ENCODE peak calls at places on chromosomes 2 and 18, in four cellular contexts. P is PC-3, J is fibroblast of lung, F is A549. I is an unnamed sample. For H3K4me1, the result is how much of the 10 kb centered on the place peaks cover.

GRCh38 chr2:219398721-219399333 is 11.1 kb upstream of the DNPEP start:
- DNase-seq in P (peak), J (peak), F (peak), I (no peak)

GRCh38 chr2:49972699-49973098 is 818.4 kb upstream of the FSHR start:
- DNase-seq in P (no peak), J (no peak), F (no peak), I (peak)

GRCh38 chr2:10124538-10125045 is 2.1 kb downstream of the RRM2 start:
- DNase-seq in P (peak), J (peak), F (peak), I (peak)

GRCh38 chr2:85902496-85902895 is 13.7 kb upstream of the ST3GAL5 start:
- DNase-seq in P (no peak), J (no peak), F (no peak), I (no peak)

GRCh38 chr2:12048551-12048950 is 302.1 kb downstream of the LPIN1 start:
- DNase-seq in P (no peak), J (no peak), F (no peak), I (peak)

GRCh38 chr18:657311-657997 is at the start of gene TYMS:
- DNase-seq in P (peak), J (peak), F (peak), I (peak)

GRCh38 chr2:8797682-8798081 is 39.7 kb downstream of the KIDINS220 start:
- DNase-seq in P (peak), J (no peak), F (no peak), I (no peak)

GRCh38 chr18:63317982-63318881 is 1.3 kb downstream of the BCL2 start:
- DNase-seq in P (no peak), J (no peak), F (no peak), I (peak)

GRCh38 chr2:27372937-27373336 is 2.5 kb downstream of the SNX17 start:
- DNase-seq in P (peak), J (no peak), F (no peak), I (no peak)

GRCh38 chr2:63926800-63927199 is 85.1 kb downstream of the UGP2 start:
- DNase-seq in P (no peak), J (no peak), F (no peak), I (no peak)

GRCh38 chr2:147076634-147077033 is 768.2 kb upstream of the ACVR2A start:
- DNase-seq in P (peak), J (peak), F (no peak), I (no peak)

GRCh38 chr18:25125670-25126069 is 226.3 kb downstream of the ZNF521 start:
- DNase-seq in P (no peak), J (peak), F (no peak), I (no peak)

GRCh38 chr2:96502891-96503636 is 2.1 kb downstream of the NEURL3 start:
- DNase-seq in P (no peak), J (no peak), F (no peak), I (no peak)

GRCh38 chr18:25726278-25726677 is 364.1 kb downstream of the SS18 start:
- DNase-seq in P (no peak), J (peak), F (no peak), I (no peak)

GRCh38 chr18:21760321-21760720 is 19.7 kb downstream of the MIB1 start:
- DNase-seq in P (no peak), J (peak), F (no peak), I (no peak)

GRCh38 chr18:9333441-9334350 is 877 bp upstream of the TWSG1 start:
- DNase-seq in P (no peak), J (no peak), F (no peak), I (no peak)

GRCh38 chr2:10234409-10235094 is 68.2 kb upstream of the HPCAL1 start:
- DNase-seq in P (no peak), J (no peak), F (no peak), I (no peak)

GRCh38 chr2:127653421-127654083 is 7.6 kb downstream of the GPR17 start:
- DNase-seq in P (no peak), J (no peak), F (no peak), I (no peak)

GRCh38 chr2:25400576-25401241 is 59.0 kb upstream of the DNMT3A start:
- DNase-seq in P (no peak), J (no peak), F (no peak), I (no peak)

GRCh38 chr2:120914839-120915521 is 179.3 kb downstream of the GLI2 start:
- DNase-seq in P (peak), J (peak), F (peak), I (peak)
- H3K4me1 ChIP-seq in P (half or more), J (half or more), F (half or more), I (under half)

GRCh38 chr2:108614043-108614435 is 79.8 kb downstream of the LIMS1 start:
- DNase-seq in P (no peak), J (no peak), F (no peak), I (no peak)
- H3K4me1 ChIP-seq in P (half or more), J (under half), F (under half), I (under half)

GRCh38 chr2:156803967-156804366 is 367.8 kb downstream of the GPD2 start:
- DNase-seq in P (no peak), J (no peak), F (no peak), I (no peak)

GRCh38 chr2:156797832-156798231 is 361.7 kb downstream of the GPD2 start:
- DNase-seq in P (no peak), J (no peak), F (no peak), I (no peak)

GRCh38 chr2:156803243-156803642 is 367.1 kb downstream of the GPD2 start:
- DNase-seq in P (no peak), J (no peak), F (no peak), I (peak)

GRCh38 chr2:156800065-156800556 is 363.9 kb downstream of the GPD2 start:
- DNase-seq in P (no peak), J (peak), F (no peak), I (no peak)

GRCh38 chr2:156800781-156801366 is 364.7 kb downstream of the GPD2 start:
- DNase-seq in P (peak), J (peak), F (no peak), I (no peak)
- H3K4me1 ChIP-seq in P (under half), J (under half), F (under half), I (under half)

GRCh38 chr2:44398243-44398897 is 36.6 kb downstream of the CAMKMT start:
- DNase-seq in P (no peak), J (no peak), F (no peak), I (no peak)

GRCh38 chr2:44392338-44392943 is 30.7 kb downstream of the CAMKMT start:
- DNase-seq in P (peak), J (peak), F (peak), I (peak)

GRCh38 chr2:44397447-44397846 is 35.7 kb downstream of the CAMKMT start:
- DNase-seq in P (no peak), J (no peak), F (no peak), I (no peak)
- H3K4me1 ChIP-seq in P (under half), J (under half), F (under half), I (under half)

DNA sequence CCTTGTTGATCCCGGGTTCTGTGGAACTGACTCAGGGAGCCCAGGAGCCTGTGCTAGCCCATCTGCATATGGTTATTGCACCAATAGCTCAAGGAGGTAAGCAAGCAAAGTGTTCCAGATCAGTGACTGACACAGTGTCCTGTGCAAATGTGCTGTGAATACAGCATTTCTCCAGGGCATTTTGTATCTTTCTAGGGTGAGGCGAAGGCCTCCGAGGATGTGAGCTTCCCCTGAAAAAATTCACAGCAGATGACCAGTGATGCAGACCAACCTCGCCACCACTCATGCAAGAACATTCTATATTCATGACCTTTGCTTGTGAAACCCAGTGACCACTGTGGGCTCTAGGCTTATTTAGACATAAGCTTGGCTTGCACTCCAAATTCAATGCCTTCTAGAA is 15.2 kb upstream of the NT5DC4 start:
- DNase-seq in P (no peak), J (no peak), F (no peak), I (no peak)
- H3K4me1 ChIP-seq in P (under half), J (under half), F (under half), I (under half)